ENCODE peak calls at places on chromosomes 16 and 17, in four cellular contexts. P, S, I and N are unnamed samples.

GRCh38 chr16:4321286-4322120 is 5.6 kb downstream of the GLIS2 start:
- DNase-seq in P (no peak), S (no peak), I (no peak), N (no peak)

GRCh38 chr17:37671813-37672544 is 28.7 kb upstream of the DDX52 start:
- DNase-seq in I (no peak), P (peak), S (no peak), N (no peak)

GRCh38 chr17:37824534-37825485 is 80.0 kb upstream of the HNF1B start:
- DNase-seq in P (peak), S (peak), I (no peak), N (no peak)

GRCh38 chr17:50135316-50136095 is 5.5 kb upstream of the SAMD14 start:
- DNase-seq in S (no peak), I (no peak), P (no peak), N (no peak)

GRCh38 chr16:551210-551609 is 9.0 kb upstream of the PRR35 start:
- DNase-seq in S (no peak), I (no peak), P (no peak), N (no peak)

GRCh38 chr17:72266099-72266852 is 145.5 kb downstream of the SOX9 start:
- DNase-seq in I (no peak), P (no peak), S (no peak), N (no peak)

GRCh38 chr17:80443498-80443897 is 28.5 kb downstream of the ENDOV start:
- DNase-seq in P (no peak), I (no peak), S (no peak), N (no peak)

GRCh38 chr17:57838857-57839570 is 10.8 kb downstream of the MRPS23 start:
- DNase-seq in I (no peak), S (peak), P (no peak), N (no peak)

GRCh38 chr17:13931111-13931526 is 138.2 kb upstream of the COX10 start:
- DNase-seq in I (no peak), P (peak), S (no peak), N (no peak)

GRCh38 chr17:59381716-59382570 is 50.5 kb downstream of the YPEL2 start:
- DNase-seq in I (no peak), S (no peak), P (no peak), N (no peak)

GRCh38 chr17:74925242-74925641 is 1.2 kb downstream of the OTOP2 start:
- DNase-seq in I (no peak), S (no peak), P (no peak), N (no peak)

GRCh38 chr17:67280279-67280678 is 35.3 kb upstream of the HELZ start:
- DNase-seq in I (no peak), S (no peak), P (no peak), N (no peak)

GRCh38 chr17:63841350-63842172 is 924 bp downstream of the SMARCD2 start:
- DNase-seq in P (peak), S (peak), I (peak), N (peak)

GRCh38 chr16:87921236-87921773 is 15.0 kb downstream of the CA5A start:
- DNase-seq in I (no peak), S (no peak), P (no peak), N (no peak)

GRCh38 chr17:47882247-47882646 is 13.8 kb upstream of the SP2 start:
- DNase-seq in S (no peak), P (no peak), I (no peak), N (no peak)

GRCh38 chr17:73302189-73302588 is 9.6 kb downstream of the CDC42EP4 start:
- DNase-seq in S (no peak), P (peak), I (no peak), N (no peak)

GRCh38 chr17:42276609-42277341 is 584 bp upstream of the STAT5B start:
- DNase-seq in S (peak), P (peak), I (peak), N (peak)

GRCh38 chr17:8122391-8122922 is 1.4 kb downstream of the HES7 start:
- DNase-seq in S (peak), I (no peak), P (peak), N (peak)

GRCh38 chr16:17223576-17223975 is 247.2 kb downstream of the XYLT1 start:
- DNase-seq in I (no peak), P (no peak), S (no peak), N (no peak)

GRCh38 chr17:29619251-29619650 is 3.5 kb downstream of the CORO6 start:
- DNase-seq in I (no peak), S (peak), P (peak), N (peak)

GRCh38 chr16:66928702-66929388 is 3.5 kb upstream of the RRAD start:
- DNase-seq in P (peak), S (peak), I (no peak), N (peak)

GRCh38 chr16:56844056-56844455 is 21.0 kb upstream of the SLC12A3 start:
- DNase-seq in I (no peak), P (no peak), S (no peak), N (no peak)

GRCh38 chr16:76222087-76222486 is 55.1 kb upstream of the CNTNAP4 start:
- DNase-seq in I (no peak), S (no peak), P (no peak), N (no peak)

GRCh38 chr16:84864266-84864955 is 44.6 kb downstream of the CRISPLD2 start:
- DNase-seq in P (no peak), S (no peak), I (no peak), N (no peak)

GRCh38 chr16:67967183-67967955 is 1.1 kb downstream of the SLC12A4 start:
- DNase-seq in P (no peak), S (peak), I (no peak), N (peak)

GRCh38 chr17:13425390-13425789 is 176.3 kb downstream of the HS3ST3A1 start:
- DNase-seq in S (no peak), I (no peak), P (no peak), N (no peak)

DNA sequence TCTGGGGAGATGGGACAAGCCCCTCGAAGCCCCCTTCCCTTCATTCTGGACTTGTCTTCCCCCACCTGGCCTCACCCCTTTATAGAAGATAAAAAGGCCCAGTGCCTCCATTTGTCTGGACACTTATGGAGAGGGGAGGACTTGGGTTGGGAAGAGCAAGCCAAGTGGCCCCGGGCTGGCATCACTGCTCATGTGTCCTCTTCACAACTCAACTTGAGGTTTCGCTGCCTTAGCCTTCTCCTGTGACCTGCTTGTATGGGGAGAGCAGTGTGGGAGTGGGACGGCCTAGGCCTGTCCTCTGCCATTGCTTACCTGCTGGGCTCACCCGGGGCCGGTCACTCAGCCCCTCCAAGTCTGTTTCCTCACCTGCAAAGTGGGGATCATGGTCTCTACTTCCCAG is 1.4 kb downstream of the PAQR4 start:
- DNase-seq in I (no peak), P (no peak), S (no peak), N (no peak)
- TF ChIP-seq CTCF in I (no peak), P (no peak), S (no peak), N (no peak)

DNA sequence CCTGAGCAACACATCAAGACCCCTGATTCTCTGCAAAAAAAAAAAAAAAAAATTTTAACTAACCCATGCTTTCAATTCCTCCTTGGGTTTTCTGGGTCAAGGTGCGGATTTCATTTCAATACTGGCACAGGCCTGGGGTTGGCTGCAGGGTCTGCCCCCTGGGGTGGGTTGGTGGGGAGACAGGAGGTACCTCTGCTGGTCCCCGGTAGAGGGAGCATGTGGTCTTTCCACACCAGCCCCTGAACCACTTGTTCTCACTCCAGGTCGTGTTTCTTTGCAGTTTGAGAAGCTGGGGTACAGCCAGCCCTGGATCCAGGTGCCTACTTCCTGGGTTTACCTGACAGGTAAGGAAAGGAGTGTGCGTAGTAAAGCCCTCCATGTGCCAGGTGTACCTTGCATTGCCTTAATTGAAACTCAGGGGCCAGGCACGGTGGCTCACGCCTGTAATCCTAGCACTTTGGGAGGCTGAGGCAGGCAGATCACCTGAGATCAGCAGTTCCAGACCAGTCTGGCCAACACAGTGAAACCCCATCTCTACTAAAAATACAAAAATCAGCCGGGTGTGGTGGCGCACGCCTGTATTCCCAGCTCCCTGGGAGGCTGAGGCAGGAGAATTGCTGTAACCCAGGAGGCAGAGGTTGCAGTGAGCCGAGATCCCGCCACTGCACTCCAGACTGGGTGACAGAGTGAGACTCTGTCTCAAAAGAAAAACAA is 21.8 kb downstream of the SDR42E2 start:
- DNase-seq in P (no peak), S (no peak), I (peak), N (peak)
- TF ChIP-seq CTCF in P (peak), S (peak), I (peak), N (no peak)

DNA sequence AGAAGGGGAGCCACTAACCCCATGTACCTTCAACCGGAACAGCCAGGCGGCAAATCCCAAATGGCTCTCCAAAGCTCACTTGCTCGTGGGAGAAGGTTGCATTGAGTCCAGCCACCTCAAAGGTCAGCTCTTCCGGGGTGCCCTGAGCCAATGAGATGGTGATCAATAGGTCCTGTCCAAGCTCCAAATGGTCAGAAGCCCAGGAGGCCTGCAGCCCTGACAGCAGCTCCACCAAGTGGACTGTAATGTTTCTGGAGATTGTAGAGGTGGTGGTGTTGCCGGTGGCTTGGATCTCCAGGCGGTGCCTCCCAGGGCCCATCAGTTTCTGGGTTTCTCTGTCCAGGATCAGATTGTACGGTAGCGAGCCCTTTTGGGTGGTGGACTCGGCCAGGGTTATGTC is 39.9 kb upstream of the BCO1 start:
- DNase-seq in S (peak), P (no peak), I (no peak), N (no peak)
- TF ChIP-seq CTCF in S (peak), P (peak), I (no peak), N (no peak)

GRCh38 chr17:44263360-44263902 is 4.5 kb downstream of the SLC4A1 start:
- DNase-seq in I (no peak), P (no peak), S (no peak), N (no peak)
- TF ChIP-seq CTCF in I (no peak), P (no peak), S (no peak), N (no peak)

DNA sequence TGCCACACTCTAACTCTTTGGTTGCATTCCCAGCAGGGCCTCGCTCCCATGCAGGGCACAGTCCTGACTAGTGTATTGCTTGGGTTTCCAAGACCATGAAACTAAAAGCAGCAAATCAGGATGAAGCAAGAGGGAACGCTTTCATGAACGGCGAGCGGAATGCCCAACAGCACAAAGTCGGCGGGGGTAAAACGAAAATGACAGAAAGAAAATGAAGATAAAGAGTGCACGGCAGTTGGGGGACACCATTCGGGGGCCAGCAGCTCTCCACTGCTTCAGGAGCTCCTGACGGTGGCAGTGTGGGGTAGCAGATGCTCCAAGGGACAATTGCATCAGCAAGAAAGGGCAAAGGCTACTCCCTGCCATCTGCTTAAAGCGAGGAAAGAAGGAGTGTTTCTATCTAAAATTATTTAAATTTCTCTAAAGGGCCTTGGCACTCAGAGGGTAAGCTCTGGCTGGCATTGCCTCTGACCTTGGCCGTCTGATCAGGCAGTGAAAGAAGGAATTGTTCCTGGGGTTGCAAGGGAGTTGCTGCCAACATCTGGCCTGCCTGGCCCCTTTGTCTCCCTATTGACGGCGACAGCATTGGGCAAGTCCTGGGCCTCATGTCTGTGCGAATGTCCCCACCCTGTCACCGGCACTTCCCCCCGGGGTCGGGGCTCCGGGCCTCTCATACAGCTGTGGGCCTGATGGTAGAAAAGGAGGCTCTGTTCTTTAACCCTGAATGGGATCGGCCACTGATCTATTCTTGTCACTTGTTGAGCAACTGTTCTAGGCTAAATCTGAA is 138.2 kb downstream of the CMIP start:
- DNase-seq in S (no peak), I (no peak), P (peak), N (no peak)
- TF ChIP-seq CTCF in S (peak), I (no peak), P (peak), N (no peak)

GRCh38 chr17:32240745-32241144 is 24.9 kb upstream of the RHBDL3 start:
- DNase-seq in P (no peak), S (peak), I (no peak), N (no peak)
- TF ChIP-seq CTCF in P (no peak), S (no peak), I (no peak), N (no peak)

GRCh38 chr16:89945654-89946053 is 2.9 kb upstream of the DEF8 start:
- DNase-seq in I (no peak), P (no peak), S (no peak), N (no peak)
- TF ChIP-seq CTCF in I (no peak), P (no peak), S (no peak), N (no peak)

GRCh38 chr17:10087333-10087732 is 111.1 kb downstream of the GAS7 start:
- DNase-seq in P (no peak), I (no peak), S (no peak), N (no peak)

GRCh38 chr17:10082795-10083194 is 115.6 kb downstream of the GAS7 start:
- DNase-seq in S (no peak), I (no peak), P (no peak), N (no peak)

GRCh38 chr17:10081571-10082169 is 116.7 kb downstream of the GAS7 start:
- DNase-seq in P (no peak), S (no peak), I (no peak), N (peak)

GRCh38 chr17:10088444-10088843 is 110.0 kb downstream of the GAS7 start:
- DNase-seq in P (no peak), S (no peak), I (no peak), N (no peak)

GRCh38 chr17:10083864-10084263 is 114.5 kb downstream of the GAS7 start:
- DNase-seq in P (no peak), S (no peak), I (no peak), N (no peak)
- TF ChIP-seq CTCF in P (no peak), S (no peak), I (no peak), N (no peak)

DNA sequence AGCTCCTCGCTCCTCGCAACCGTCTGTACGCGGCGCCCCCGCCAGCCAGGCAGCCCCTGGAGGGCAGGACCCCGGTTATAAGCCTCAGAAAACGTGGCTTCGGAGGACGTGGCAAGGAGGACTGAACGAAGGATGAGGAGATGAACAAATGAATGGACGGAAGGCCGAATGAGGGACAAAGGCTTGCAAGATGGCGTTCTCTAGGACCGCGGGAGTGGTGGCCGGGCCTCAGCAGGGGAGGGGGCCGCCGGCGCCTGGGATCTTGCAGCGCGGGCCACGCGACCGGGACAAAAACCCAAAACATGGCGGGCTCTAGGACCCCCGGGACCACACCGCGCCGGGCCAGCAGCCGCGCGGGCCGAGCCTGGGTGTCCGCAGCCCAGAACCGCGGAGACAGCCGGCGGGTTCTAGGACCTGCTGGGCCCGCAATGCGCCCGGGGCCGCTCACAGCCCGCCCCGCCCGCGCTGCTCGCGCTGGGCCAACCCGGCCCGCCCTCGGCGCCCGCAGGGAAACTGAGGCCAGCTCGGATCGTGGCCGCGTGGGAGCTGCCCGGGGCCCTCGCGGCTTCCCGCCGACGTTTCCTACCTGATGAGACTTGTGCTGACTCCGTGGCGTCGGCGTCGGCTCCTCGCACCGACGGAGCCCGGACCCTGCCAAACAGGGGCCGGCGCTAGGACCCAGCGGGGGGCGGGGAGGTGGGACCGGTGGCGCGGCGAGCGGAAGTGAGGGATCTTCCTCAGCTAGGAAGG is 792 bp downstream of the ZNF668 start:
- DNase-seq in P (peak), I (peak), S (peak), N (peak)
- TF ChIP-seq CTCF in P (no peak), I (no peak), S (no peak), N (no peak)

GRCh38 chr17:61361084-61361483 is 38.6 kb upstream of the TBX2 start:
- DNase-seq in P (peak), I (no peak), S (no peak), N (no peak)
- TF ChIP-seq CTCF in P (no peak), I (no peak), S (no peak), N (no peak)